ENCODE peak calls at places on chromosomes 3 and 15, in four cellular contexts. S is right atrium auricular region, I is BJ, M is fibroblast of lung. X is an unnamed sample.

GRCh38 chr15:60973637-60974415 is 255.3 kb downstream of the RORA start:
- DNase-seq in M (peak; percentile 74), I (no peak), S (no peak), X (no peak)

GRCh38 chr15:22831473-22831872 is 7.0 kb upstream of the NIPA2 start:
- DNase-seq in S (no peak), I (no peak), M (no peak), X (no peak)

GRCh38 chr3:11350374-11350773 is 78.2 kb downstream of the ATG7 start:
- DNase-seq in M (peak; percentile 13), S (no peak), I (no peak), X (no peak)

GRCh38 chr3:143897558-143898305 is 49.5 kb upstream of the SLC9A9 start:
- DNase-seq in I (peak; percentile 10), M (peak; percentile 81), S (no peak), X (no peak)

GRCh38 chr15:67077641-67078215 is 12.3 kb downstream of the SMAD3 start:
- DNase-seq in S (no peak), M (no peak), I (no peak), X (no peak)

GRCh38 chr15:30953731-30954378 is 37.6 kb downstream of the MTMR10 start:
- DNase-seq in I (peak; percentile 73), S (no peak), M (peak; percentile 94), X (no peak)

GRCh38 chr3:134857776-134858515 is 62.9 kb downstream of the EPHB1 start:
- DNase-seq in I (no peak), M (no peak), S (no peak), X (no peak)

GRCh38 chr3:47715928-47716327 is 65.8 kb downstream of the SMARCC1 start:
- DNase-seq in I (no peak), M (peak; percentile 49), S (no peak), X (no peak)

GRCh38 chr15:57726411-57726810 is 19.9 kb downstream of the POLR2M start:
- DNase-seq in M (peak; percentile 62), I (no peak), S (no peak), X (no peak)

GRCh38 chr3:187889601-187890404 is 144.5 kb upstream of the BCL6 start:
- DNase-seq in S (no peak), M (no peak), I (no peak), X (no peak)

GRCh38 chr15:43255376-43255775 is 11.4 kb downstream of the TGM5 start:
- DNase-seq in S (no peak), I (no peak), M (no peak), X (no peak)

GRCh38 chr3:124401841-124402240 is 328.4 kb upstream of the UMPS start:
- DNase-seq in M (peak; percentile 68), S (no peak), I (no peak), X (no peak)

GRCh38 chr15:89512631-89513030 is 16.2 kb upstream of the RHCG start:
- DNase-seq in I (no peak), M (no peak), S (no peak), X (no peak)

GRCh38 chr3:162398554-162398953 is 901.9 kb downstream of the OTOL1 start:
- DNase-seq in I (no peak), S (no peak), M (no peak), X (no peak)

GRCh38 chr15:77944002-77944867 is 133.3 kb downstream of the TBC1D2B start:
- DNase-seq in I (peak; percentile 37), S (peak; percentile 89), M (peak; percentile 83), X (no peak)

GRCh38 chr3:4571690-4572334 is 78.7 kb downstream of the ITPR1 start:
- DNase-seq in I (no peak), M (peak; percentile 9), S (no peak), X (no peak)

GRCh38 chr15:91803260-91803659 is 50.2 kb upstream of the SLCO3A1 start:
- DNase-seq in I (no peak), M (no peak), S (no peak), X (no peak)

GRCh38 chr15:42134617-42135243 is 21.7 kb downstream of the PLA2G4F start:
- DNase-seq in I (no peak), S (peak; percentile 32), M (no peak), X (no peak)

GRCh38 chr3:53231532-53232511 is 24.0 kb downstream of the TKT start:
- DNase-seq in M (no peak), S (no peak), I (no peak), X (peak; percentile 69)

GRCh38 chr3:126848991-126849390 is 133.9 kb upstream of the PLXNA1 start:
- DNase-seq in M (no peak), I (no peak), S (peak; percentile 34), X (no peak)

GRCh38 chr3:180930526-180930925 is 18.1 kb downstream of the FXR1 start:
- DNase-seq in M (no peak), S (no peak), I (no peak), X (no peak)

GRCh38 chr3:157376596-157377300 is 59.9 kb upstream of the PTX3 start:
- DNase-seq in S (no peak), I (no peak), M (peak; percentile 36), X (no peak)

GRCh38 chr15:42591238-42591936 is 16.0 kb downstream of the STARD9 start:
- DNase-seq in I (no peak), S (no peak), M (peak; percentile 51), X (no peak)

GRCh38 chr3:129663045-129663446 is 56.6 kb upstream of the PLXND1 start:
- DNase-seq in M (peak; percentile 52), I (no peak), S (no peak), X (no peak)

GRCh38 chr15:62607643-62608042 is 434.9 kb upstream of the TPM1 start:
- DNase-seq in I (no peak), M (peak; percentile 88), S (no peak), X (no peak)

GRCh38 chr15:62783303-62783957 is 259.1 kb upstream of the TPM1 start:
- DNase-seq in M (peak; percentile 93), I (no peak), S (no peak), X (no peak)

GRCh38 chr3:46907960-46908293 is 30.4 kb downstream of the PTH1R start:
- DNase-seq in S (no peak), I (no peak), M (no peak), X (no peak)

GRCh38 chr3:72665701-72666443 is 182.4 kb downstream of the SHQ1 start:
- DNase-seq in S (no peak), I (no peak), M (no peak), X (no peak)
- TF ChIP-seq CTCF in S (peak; percentile 72), I (peak; percentile 32), M (peak; percentile 24), X (peak; percentile 75)

GRCh38 chr15:88470625-88471372 is 3.3 kb downstream of the MRPS11 start:
- DNase-seq in I (no peak), M (no peak), S (no peak), X (no peak)
- TF ChIP-seq CTCF in I (peak; percentile 16), M (no peak), S (no peak), X (peak; percentile 40)

GRCh38 chr15:26521142-26521541 is 251.7 kb downstream of the GABRB3 start:
- DNase-seq in I (no peak), M (no peak), S (no peak), X (no peak)
- TF ChIP-seq CTCF in I (no peak), M (no peak), S (no peak), X (no peak)

GRCh38 chr15:82081904-82082810 is 36.3 kb upstream of the MEX3B start:
- DNase-seq in I (peak; percentile 74), M (peak; percentile 98), S (no peak), X (no peak)
- TF ChIP-seq CTCF in I (peak; percentile 36), M (peak; percentile 10), S (no peak), X (peak; percentile 75)

GRCh38 chr3:172666181-172666872 is 44.5 kb downstream of the NCEH1 start:
- DNase-seq in S (no peak), I (no peak), M (no peak), X (no peak)
- TF ChIP-seq CTCF in S (no peak), I (peak; percentile 31), M (peak; percentile 10), X (no peak)

DNA sequence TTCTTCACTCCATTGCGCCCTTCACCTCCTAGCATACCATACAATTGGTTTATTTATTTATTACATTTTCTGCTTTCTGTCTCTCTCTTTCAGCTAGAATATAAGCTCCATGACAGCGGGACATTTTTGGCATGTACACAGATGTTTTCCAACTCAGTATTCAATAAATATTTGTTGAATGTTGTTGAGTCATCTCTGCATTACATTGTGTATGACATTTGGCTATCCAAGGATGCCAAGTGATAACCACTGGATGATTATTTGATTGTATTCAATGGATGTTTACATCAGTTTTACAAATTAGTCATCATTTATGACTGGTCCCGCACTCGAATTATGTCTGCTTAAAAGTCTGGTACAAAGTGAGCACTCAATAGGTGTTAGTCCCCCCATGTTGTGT is 49.5 kb upstream of the STXBP5L start:
- DNase-seq in S (no peak), M (peak; percentile 30), I (no peak), X (no peak)
- TF ChIP-seq CTCF in S (no peak), M (no peak), I (no peak), X (no peak)

DNA sequence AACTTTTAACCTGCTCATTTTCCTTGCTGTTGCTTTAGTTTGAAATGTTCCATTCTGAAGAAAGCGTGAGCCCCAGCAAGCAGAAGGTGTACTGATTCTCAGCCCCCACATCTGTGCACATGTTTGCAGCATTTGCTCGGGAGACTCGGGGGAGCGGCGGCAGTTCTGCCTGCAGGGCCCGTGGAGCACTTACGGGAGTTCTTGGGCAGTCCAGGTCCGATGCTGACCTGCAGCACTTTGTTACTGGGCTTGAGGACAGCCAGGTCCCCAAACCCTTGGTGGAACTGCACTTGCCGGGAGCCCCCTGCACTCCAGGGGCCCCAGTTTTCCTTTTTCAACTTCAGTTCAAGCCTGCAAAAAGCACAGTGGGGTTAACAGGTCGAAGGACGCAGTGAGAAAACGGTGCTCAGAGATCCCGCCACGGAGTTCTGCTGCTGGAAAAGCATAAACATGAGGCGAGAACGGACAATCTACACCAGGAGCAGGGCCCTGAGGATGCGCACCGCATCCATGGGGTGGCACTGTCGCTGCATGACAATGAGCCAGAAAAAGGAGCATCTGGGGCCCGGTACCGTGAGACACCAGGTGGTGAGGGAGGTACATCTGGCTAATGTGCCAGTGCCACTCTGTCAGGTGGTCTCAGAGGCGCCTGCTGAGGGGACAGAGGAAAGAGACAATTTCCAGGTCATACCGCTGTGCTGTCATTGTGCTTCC is 45.6 kb upstream of the LDHAL6B start:
- DNase-seq in S (no peak), M (no peak), I (no peak), X (no peak)
- TF ChIP-seq CTCF in S (peak; percentile 44), M (peak; percentile 38), I (peak; percentile 54), X (peak; percentile 72)